ENCODE peak calls at places on chromosomes 4 and X, in four cellular contexts. H, O, E and J are unnamed samples.

GRCh38 chr4:78162821-78163220 is 105.7 kb downstream of the FRAS1 start:
- DNase-seq in H (no peak), O (no peak), E (no peak), J (no peak)

GRCh38 chr4:56622176-56622575 is 58.9 kb downstream of the HOPX start:
- DNase-seq in H (no peak), O (no peak), E (no peak), J (no peak)

GRCh38 chr4:104491826-104492771 is 2.6 kb downstream of the CXXC4 start:
- DNase-seq in H (no peak), O (no peak), E (no peak), J (no peak)

GRCh38 chr4:38111024-38111423 is 150.8 kb downstream of the PTTG2 start:
- DNase-seq in H (no peak), O (no peak), E (no peak), J (no peak)

GRCh38 chrX:72269671-72270251 is 7.3 kb downstream of the RPS4X start:
- DNase-seq in H (no peak), O (no peak), E (no peak), J (no peak)

GRCh38 chrX:74535211-74535621 is 79.2 kb downstream of the RLIM start:
- DNase-seq in H (no peak), O (no peak), E (no peak), J (peak; percentile 67)

GRCh38 chr4:134727696-134728095 is 526.1 kb upstream of the PABPC4L start:
- DNase-seq in H (no peak), O (no peak), E (no peak), J (no peak)

GRCh38 chr4:24910504-24910903 is 2.3 kb downstream of the CCDC149 start:
- DNase-seq in H (no peak), O (no peak), E (no peak), J (no peak)

GRCh38 chr4:59455751-59456150 is 1744.4 kb upstream of the ADGRL3 start:
- DNase-seq in H (no peak), O (no peak), E (no peak), J (no peak)

GRCh38 chr4:1612278-1613098 is 71.6 kb downstream of the FAM53A start:
- DNase-seq in H (no peak), O (peak; percentile 69), E (peak; percentile 69), J (no peak)

GRCh38 chr4:144374065-144374464 is 233.5 kb upstream of the GYPA start:
- DNase-seq in H (no peak), O (no peak), E (no peak), J (no peak)

GRCh38 chr4:10163296-10163695 is 46.7 kb upstream of the WDR1 start:
- DNase-seq in H (no peak), O (no peak), E (no peak), J (no peak)

GRCh38 chrX:126165401-126165720 is 728 bp downstream of the DCAF12L2 start:
- DNase-seq in H (no peak), O (peak; percentile 66), E (peak; percentile 37), J (no peak)

GRCh38 chr4:170234800-170235199 is 145.0 kb upstream of the AADAT start:
- DNase-seq in H (no peak), O (no peak), E (no peak), J (no peak)

GRCh38 chr4:107989537-107990386 is at the start of gene HADH:
- DNase-seq in H (peak; percentile 90), O (peak; percentile 99), E (peak; percentile 99), J (peak; percentile 97)
- TF ChIP-seq POLR2AphosphoS5 in H (peak; percentile 73), O (peak; percentile 98), E (peak; percentile 96), J (peak; percentile 93)

GRCh38 chrX:115372026-115372610 is 82.6 kb downstream of the LUZP4 start:
- DNase-seq in H (no peak), O (no peak), E (no peak), J (no peak)
- H3K27ac ChIP-seq in H (no peak overlapping the region), O (no peak overlapping the region), E (no peak overlapping the region), J (peak overlapping the region; percentile 14)

DNA sequence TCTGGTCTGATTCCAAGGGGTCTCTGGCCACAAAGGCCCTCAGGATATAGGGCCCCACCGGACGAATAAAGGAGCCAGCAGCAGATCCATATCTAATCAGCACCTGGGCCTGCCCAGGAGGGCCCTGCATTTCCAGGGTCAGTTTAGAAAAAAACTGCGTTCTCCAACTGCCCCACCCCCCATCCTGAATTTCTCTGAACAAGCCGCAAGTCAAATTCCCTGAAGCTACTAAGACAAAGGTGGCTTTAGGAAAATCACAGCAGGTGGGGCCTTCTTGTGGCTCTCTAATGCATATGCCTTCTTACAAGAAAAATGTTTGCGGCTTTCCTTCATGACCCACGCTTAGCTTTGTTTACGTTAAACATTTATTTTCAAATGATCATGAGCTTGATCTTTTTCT is 76.6 kb downstream of the MBNL3 start:
- DNase-seq in H (no peak), O (no peak), E (no peak), J (no peak)
- H3K4me3 ChIP-seq in H (no peak overlapping the region), O (no peak overlapping the region), E (no peak overlapping the region), J (no peak overlapping the region)

GRCh38 chr4:76523593-76523992 is 88.6 kb downstream of the SHROOM3 start:
- DNase-seq in H (no peak), O (no peak), E (no peak), J (no peak)

GRCh38 chr4:76531597-76531996 is 96.6 kb downstream of the SHROOM3 start:
- DNase-seq in H (no peak), O (no peak), E (no peak), J (no peak)

GRCh38 chr4:76525751-76526150 is 90.7 kb downstream of the SHROOM3 start:
- DNase-seq in H (no peak), O (no peak), E (no peak), J (no peak)

GRCh38 chr4:76527666-76528065 is 92.6 kb downstream of the SHROOM3 start:
- DNase-seq in H (no peak), O (no peak), E (no peak), J (no peak)

GRCh38 chr4:76526585-76526990 is 91.6 kb downstream of the SHROOM3 start:
- DNase-seq in H (no peak), O (no peak), E (no peak), J (no peak)
- TF ChIP-seq POLR2AphosphoS5 in H (peak; percentile 29), O (no peak), E (no peak), J (no peak)

GRCh38 chr4:159719531-159719930 is 616.7 kb downstream of the RAPGEF2 start:
- DNase-seq in H (no peak), O (no peak), E (no peak), J (no peak)
- H3K27ac ChIP-seq in H (no peak overlapping the region), O (no peak overlapping the region), E (no peak overlapping the region), J (no peak overlapping the region)

GRCh38 chr4:176195184-176195978 is at the start of gene SPATA4:
- DNase-seq in H (peak; percentile 93), O (peak; percentile 99), E (peak; percentile 98), J (no peak)

GRCh38 chr4:176189891-176190795 is 5.2 kb downstream of the SPATA4 start:
- DNase-seq in H (no peak), O (no peak), E (no peak), J (no peak)

GRCh38 chr4:176191974-176192373 is 3.4 kb downstream of the SPATA4 start:
- DNase-seq in H (no peak), O (no peak), E (no peak), J (no peak)

GRCh38 chr4:176193126-176193525 is 2.3 kb downstream of the SPATA4 start:
- DNase-seq in H (no peak), O (no peak), E (no peak), J (no peak)

GRCh38 chr4:176193898-176194297 is 1.5 kb downstream of the SPATA4 start:
- DNase-seq in H (no peak), O (no peak), E (no peak), J (no peak)
- H3K4me3 ChIP-seq in H (no peak overlapping the region), O (no peak overlapping the region), E (no peak overlapping the region), J (no peak overlapping the region)